ENCODE peak calls at places on chromosomes 12 and 14, in eight cellular contexts. K, V, E, I, B, M, J and Z are unnamed samples.

GRCh38 chr12:117063162-117063911 is 35.9 kb downstream of the TESC start:
- DNase-seq in K (no peak), V (peak), E (no peak), I (no peak), B (no peak), M (no peak), J (no peak), Z (no peak)

GRCh38 chr14:22540286-22540685 is 48.7 kb downstream of the DAD1 start:
- DNase-seq in K (no peak), V (no peak), E (no peak), I (no peak), B (no peak), M (no peak), J (no peak), Z (no peak)

GRCh38 chr12:85866929-85867776 is 6.9 kb upstream of the NTS start:
- DNase-seq in K (no peak), V (no peak), E (no peak), I (peak), B (no peak), M (peak), J (peak), Z (no peak)

GRCh38 chr12:2460051-2460450 is 334.7 kb upstream of the FKBP4 start:
- DNase-seq in K (no peak), V (no peak), E (no peak), I (no peak), B (peak), M (no peak), J (no peak), Z (no peak)

GRCh38 chr12:113334786-113335539 is at the start of gene SLC8B1:
- DNase-seq in K (peak), V (peak), E (peak), I (peak), B (peak), M (peak), J (no peak), Z (peak)

GRCh38 chr12:87074801-87075200 is 818.6 kb upstream of the MGAT4C start:
- DNase-seq in K (no peak), V (no peak), E (no peak), I (no peak), B (no peak), M (no peak), J (no peak), Z (no peak)

GRCh38 chr14:69460093-69460701 is 24.3 kb upstream of the PLEKHD1 start:
- DNase-seq in K (peak), V (peak), E (peak), I (peak), B (peak), M (peak), J (peak), Z (peak)

GRCh38 chr12:94092516-94093241 is 55.7 kb upstream of the PLXNC1 start:
- DNase-seq in K (no peak), V (no peak), E (peak), I (no peak), B (peak), M (peak), J (no peak), Z (no peak)

GRCh38 chr12:73187765-73188164 is 915.6 kb downstream of the TRHDE start:
- DNase-seq in K (no peak), V (no peak), E (no peak), I (no peak), B (no peak), M (no peak), J (no peak), Z (no peak)

GRCh38 chr14:85333313-85333712 is 196.6 kb upstream of the FLRT2 start:
- DNase-seq in K (peak), V (no peak), E (no peak), I (no peak), B (no peak), M (no peak), J (no peak), Z (no peak)

GRCh38 chr12:112574896-112575558 is 156.3 kb downstream of the PTPN11 start:
- DNase-seq in K (no peak), V (no peak), E (no peak), I (no peak), B (no peak), M (no peak), J (no peak), Z (no peak)

GRCh38 chr14:50230601-50231474 is 540 bp downstream of the SOS2 start:
- DNase-seq in K (peak), V (peak), E (peak), I (peak), B (peak), M (peak), J (peak), Z (peak)

GRCh38 chr14:103529383-103530365 is 678 bp downstream of the TRMT61A start:
- DNase-seq in K (no peak), V (peak), E (no peak), I (no peak), B (no peak), M (no peak), J (no peak), Z (peak)
- TF ChIP-seq POLR2A in K (no peak), V (no peak), E (no peak), I (no peak), B (no peak), M (no peak), J (no peak), Z (no peak)

DNA sequence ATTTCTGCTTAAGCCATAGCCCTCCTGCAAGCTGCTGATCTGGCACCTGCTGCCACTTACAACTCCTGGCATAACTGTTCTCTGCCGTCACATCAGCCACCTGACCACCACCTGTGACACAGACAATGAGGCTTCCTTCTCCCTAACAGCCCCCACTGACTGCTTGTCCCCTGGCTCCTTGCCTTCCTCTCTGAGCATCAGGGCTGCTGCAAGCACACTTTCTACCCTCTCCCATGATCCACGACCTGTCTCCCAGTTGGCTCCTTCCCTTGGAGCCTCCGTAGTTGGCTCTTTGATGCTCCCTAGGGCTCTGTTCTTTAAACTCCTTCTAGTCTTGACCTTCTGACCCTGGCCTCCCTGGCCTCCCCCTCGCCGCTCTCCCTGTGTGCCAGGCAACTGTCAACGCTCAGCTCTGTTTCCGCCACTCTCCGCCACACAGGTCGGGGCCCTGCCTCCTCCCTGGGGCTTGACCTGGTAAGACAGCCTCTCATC is 177.9 kb downstream of the CALM1 start:
- DNase-seq in K (no peak), V (no peak), E (no peak), I (no peak), B (no peak), M (no peak), J (no peak), Z (peak)
- TF ChIP-seq POLR2AphosphoS5 in K (no peak), V (no peak), E (no peak), I (no peak), B (peak), M (no peak), J (no peak), Z (no peak)

GRCh38 chr12:32680787-32681186 is 1.7 kb downstream of the DNM1L start:
- DNase-seq in K (no peak), V (no peak), E (no peak), I (no peak), B (no peak), M (no peak), J (no peak), Z (no peak)
- H3K4me3 ChIP-seq in K (peak), V (no peak), E (no peak), I (peak), B (peak), M (no peak), J (no peak), Z (no peak)

DNA sequence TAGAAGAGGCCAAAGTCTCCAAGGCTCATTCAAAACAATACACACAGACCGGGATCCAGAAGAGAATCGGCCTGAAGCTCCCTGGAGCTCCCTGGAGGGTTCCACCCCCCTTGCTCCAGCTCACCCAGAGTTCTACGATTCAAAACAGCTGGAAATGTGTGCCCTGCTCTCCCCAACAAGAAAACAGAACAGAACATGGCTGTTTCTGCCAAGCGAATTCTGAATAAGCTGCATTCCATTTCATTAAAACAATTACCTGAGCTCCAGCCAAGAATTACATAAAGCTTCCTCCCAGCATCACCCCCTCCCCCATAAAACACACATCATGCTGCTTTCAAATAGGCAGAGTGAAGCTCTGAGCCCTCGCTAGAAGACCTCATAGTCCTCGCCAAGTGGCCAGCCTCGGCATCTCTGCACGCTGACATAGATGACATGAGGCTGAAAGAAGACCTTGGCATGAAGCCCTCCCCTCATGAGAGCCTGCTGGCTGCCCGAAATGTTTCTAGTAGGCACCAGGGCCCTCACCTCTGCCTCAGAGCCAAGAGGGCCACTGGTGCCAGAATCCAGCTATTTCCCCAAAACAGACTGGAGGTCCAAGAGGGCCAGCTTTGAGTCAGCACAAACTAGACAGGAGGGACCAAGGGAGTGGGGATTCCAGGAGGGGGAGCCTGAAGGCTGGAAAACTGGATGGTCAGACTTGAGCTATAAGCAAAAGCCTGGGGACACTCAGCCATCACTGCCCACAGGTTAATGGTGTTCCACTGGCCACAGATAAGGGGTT is 8.3 kb downstream of the PXN start:
- DNase-seq in K (peak), V (no peak), E (no peak), I (no peak), B (peak), M (peak), J (no peak), Z (no peak)
- TF ChIP-seq POLR2A in K (no peak), V (no peak), E (no peak), I (no peak), B (no peak), M (no peak), J (no peak), Z (no peak)

DNA sequence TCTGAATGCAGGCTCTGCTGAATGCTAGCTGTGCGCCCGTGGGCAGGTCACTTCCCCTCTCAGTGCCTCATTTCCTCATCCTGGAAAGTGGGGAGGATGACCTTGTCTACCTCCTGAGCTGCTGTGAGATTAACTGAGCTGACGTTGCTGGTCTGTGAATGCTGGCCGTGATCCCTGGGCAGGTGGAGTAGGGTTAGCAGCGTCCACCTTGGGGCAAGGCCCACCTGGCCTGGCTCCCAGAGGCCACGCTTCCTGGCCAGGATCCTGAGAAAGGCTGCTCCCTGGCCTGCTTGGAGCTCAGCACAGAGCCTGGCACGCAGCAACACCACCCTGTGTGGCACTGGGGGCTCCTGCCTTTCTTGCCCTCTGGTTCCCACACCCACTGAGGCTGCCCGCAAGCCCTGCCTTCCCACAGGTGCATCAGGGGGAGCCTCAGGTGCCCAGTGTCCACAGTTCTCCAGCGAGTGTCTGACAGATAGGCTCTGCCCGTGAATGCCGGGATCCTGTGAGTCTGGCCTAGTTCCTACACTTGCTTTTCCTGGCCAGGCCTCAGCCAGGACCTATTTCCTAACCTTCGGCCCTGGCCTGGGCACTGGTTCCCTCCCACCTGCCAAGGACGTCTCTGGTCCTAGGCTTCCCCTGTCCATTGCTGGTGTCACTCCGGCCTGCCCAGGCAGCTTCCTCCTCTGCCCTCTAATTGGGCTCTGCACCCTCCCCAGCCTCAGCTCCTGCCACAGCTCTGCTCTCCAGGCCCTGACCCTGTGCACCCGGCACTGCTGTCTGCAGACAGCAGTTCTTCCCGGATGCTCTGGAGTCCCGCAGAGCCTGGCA is 37.2 kb upstream of the TDRD9 start:
- DNase-seq in K (peak), V (no peak), E (no peak), I (peak), B (no peak), M (no peak), J (no peak), Z (no peak)
- TF ChIP-seq POLR2AphosphoS5 in K (no peak), V (no peak), E (no peak), I (no peak), B (no peak), M (no peak), J (no peak), Z (no peak)

GRCh38 chr14:51653855-51654548 is 2.3 kb downstream of the FRMD6 start:
- DNase-seq in K (no peak), V (no peak), E (no peak), I (no peak), B (no peak), M (no peak), J (no peak), Z (no peak)
- H3K4me3 ChIP-seq in K (peak), V (peak), E (peak), I (no peak), B (peak), M (no peak), J (no peak), Z (peak)

GRCh38 chr14:51860164-51860835 is at the start of gene GNG2:
- DNase-seq in K (peak), V (peak), E (peak), I (no peak), B (peak), M (peak), J (no peak), Z (peak)
- TF ChIP-seq POLR2A in K (no peak), V (peak), E (no peak), I (no peak), B (peak), M (peak), J (no peak), Z (peak)

GRCh38 chr14:30240685-30241084 is 313.0 kb upstream of the PRKD1 start:
- DNase-seq in K (no peak), V (no peak), E (no peak), I (no peak), B (no peak), M (no peak), J (no peak), Z (no peak)

GRCh38 chr14:30240002-30240401 is 312.4 kb upstream of the PRKD1 start:
- DNase-seq in K (no peak), V (no peak), E (no peak), I (no peak), B (no peak), M (no peak), J (no peak), Z (no peak)

GRCh38 chr14:30243157-30243556 is 315.5 kb upstream of the PRKD1 start:
- DNase-seq in K (no peak), V (no peak), E (no peak), I (no peak), B (no peak), M (no peak), J (no peak), Z (no peak)

GRCh38 chr14:30243805-30244204 is 315.2 kb upstream of the G2E3 start:
- DNase-seq in K (no peak), V (no peak), E (no peak), I (no peak), B (no peak), M (no peak), J (no peak), Z (no peak)

DNA sequence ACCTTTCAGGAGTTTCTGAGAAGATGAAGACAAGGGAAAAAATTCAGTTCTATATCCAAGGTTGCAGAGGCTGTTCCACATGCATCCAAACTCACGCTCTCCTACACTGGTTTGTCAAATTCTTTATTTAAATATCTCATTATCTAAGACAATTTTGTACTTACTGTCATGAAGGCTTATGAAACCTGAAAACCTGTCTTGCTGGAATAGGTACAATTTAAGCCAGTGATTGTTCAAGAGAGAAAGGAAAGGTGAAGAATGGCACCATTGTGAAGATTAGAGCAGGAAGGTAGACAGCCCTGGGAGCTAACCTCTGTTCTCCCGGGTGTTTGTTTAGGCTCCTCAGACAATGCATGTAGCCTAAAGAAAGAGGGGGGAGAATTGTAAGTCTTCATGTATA is 315.1 kb upstream of the PRKD1 start:
- DNase-seq in K (no peak), V (no peak), E (no peak), I (no peak), B (no peak), M (no peak), J (no peak), Z (no peak)
- TF ChIP-seq POLR2AphosphoS5 in K (no peak), V (no peak), E (no peak), I (no peak), B (no peak), M (no peak), J (no peak), Z (no peak)

GRCh38 chr14:37903561-37904191 is 304.0 kb upstream of the SSTR1 start:
- DNase-seq in K (no peak), V (no peak), E (no peak), I (peak), B (no peak), M (peak), J (peak), Z (no peak)
- H3K4me3 ChIP-seq in K (no peak), V (no peak), E (no peak), I (no peak), B (no peak), M (no peak), J (no peak), Z (no peak)

DNA sequence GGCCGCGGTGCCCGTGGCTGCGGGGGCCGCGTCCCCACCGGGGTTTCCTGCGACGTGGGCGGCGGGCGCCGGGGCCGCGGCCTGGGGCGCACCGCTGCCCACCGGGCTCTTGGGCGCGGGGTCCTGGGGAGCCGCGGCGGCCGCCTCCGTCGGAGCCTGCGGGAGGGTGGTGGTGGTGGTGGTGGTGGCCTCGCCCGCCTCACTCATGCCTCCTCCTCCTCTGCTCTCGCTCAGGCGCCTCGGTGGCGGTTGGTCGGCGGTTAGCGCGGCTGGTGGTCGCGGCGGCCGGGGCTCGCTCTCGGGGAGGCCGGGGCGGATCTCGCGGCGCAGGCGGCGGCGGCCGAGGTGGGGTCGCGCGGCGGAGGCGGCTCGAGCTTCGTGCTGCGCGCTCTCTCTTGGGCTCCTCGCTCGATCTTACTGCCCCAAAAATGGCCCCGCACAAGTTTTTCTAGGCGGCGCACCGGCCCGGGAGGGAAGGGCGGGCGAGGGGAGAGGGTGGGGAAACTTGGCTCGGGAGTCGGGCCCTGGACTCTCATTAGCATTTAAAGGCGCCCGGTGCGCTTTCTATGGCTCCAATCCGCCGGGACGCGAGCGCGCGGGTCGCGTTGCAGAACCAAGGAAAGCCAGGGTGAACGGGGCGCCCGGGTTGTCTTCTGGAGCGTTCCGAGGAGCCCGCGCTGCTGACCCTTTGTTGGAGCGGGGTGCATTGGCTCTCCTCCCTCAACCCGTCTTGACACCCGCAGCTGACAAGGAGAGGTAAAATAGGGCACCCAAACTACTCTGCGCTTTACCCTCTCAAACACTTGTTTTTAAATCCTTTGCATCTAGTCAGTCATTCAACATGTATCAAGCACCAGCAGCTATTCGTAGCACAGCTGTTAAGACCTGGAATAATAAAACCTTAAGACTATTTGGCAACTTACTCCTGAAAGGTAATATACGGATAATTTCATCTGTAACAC is at the start of gene YBX3:
- DNase-seq in K (peak), V (peak), E (peak), I (peak), B (peak), M (peak), J (peak), Z (peak)
- TF ChIP-seq POLR2A in K (no peak), V (peak), E (peak), I (peak), B (peak), M (no peak), J (peak), Z (peak)